ENCODE peak calls at places on chromosome 5, in nine cellular contexts. One of them, this sample, is unnamed.

GRCh38 chr5:74953961-74954720 is 88.0 kb upstream of the FAM169A start:
- DNase-seq in adrenal gland: no peak
- DNase-seq in HS-27A: peak
- DNase-seq in type B pancreatic cell: no peak
- DNase-seq in cardiac fibroblast: peak
- DNase-seq in NCI-H2107: no peak
- DNase-seq in stimulated activated CD4-positive, alpha-beta T cell treated with anti-CD3 and anti-CD28 coated beads, Interleukin-2, amount 100 ng/mL, for 48 hours: no peak
- DNase-seq in A172: peak
- DNase-seq in non-pigmented ciliary epithelial cell: no peak
- DNase-seq in this sample: no peak

GRCh38 chr5:146878471-146879172 is at the start of gene PPP2R2B:
- DNase-seq in stimulated activated CD4-positive, alpha-beta T cell treated with anti-CD3 and anti-CD28 coated beads, Interleukin-2, amount 100 ng/mL, for 48 hours: peak
- DNase-seq in A172: peak
- DNase-seq in NCI-H2107: no peak
- DNase-seq in HS-27A: no peak
- DNase-seq in type B pancreatic cell: peak
- DNase-seq in non-pigmented ciliary epithelial cell: no peak
- DNase-seq in cardiac fibroblast: peak
- DNase-seq in adrenal gland: peak
- DNase-seq in this sample: no peak

GRCh38 chr5:14528115-14528514 is 53.5 kb upstream of the OTULINL start:
- DNase-seq in stimulated activated CD4-positive, alpha-beta T cell treated with anti-CD3 and anti-CD28 coated beads, Interleukin-2, amount 100 ng/mL, for 48 hours: no peak
- DNase-seq in HS-27A: no peak
- DNase-seq in cardiac fibroblast: no peak
- DNase-seq in A172: no peak
- DNase-seq in type B pancreatic cell: no peak
- DNase-seq in non-pigmented ciliary epithelial cell: no peak
- DNase-seq in NCI-H2107: no peak
- DNase-seq in adrenal gland: no peak
- DNase-seq in this sample: no peak

GRCh38 chr5:180438785-180439780 is 55.1 kb upstream of the CNOT6 start:
- DNase-seq in adrenal gland: no peak
- DNase-seq in HS-27A: no peak
- DNase-seq in type B pancreatic cell: no peak
- DNase-seq in A172: no peak
- DNase-seq in stimulated activated CD4-positive, alpha-beta T cell treated with anti-CD3 and anti-CD28 coated beads, Interleukin-2, amount 100 ng/mL, for 48 hours: no peak
- DNase-seq in non-pigmented ciliary epithelial cell: no peak
- DNase-seq in cardiac fibroblast: no peak
- DNase-seq in NCI-H2107: no peak
- DNase-seq in this sample: peak

GRCh38 chr5:141412853-141413539 is at the start of gene PCDHGA10:
- DNase-seq in stimulated activated CD4-positive, alpha-beta T cell treated with anti-CD3 and anti-CD28 coated beads, Interleukin-2, amount 100 ng/mL, for 48 hours: peak
- DNase-seq in adrenal gland: peak
- DNase-seq in type B pancreatic cell: peak
- DNase-seq in A172: peak
- DNase-seq in HS-27A: no peak
- DNase-seq in NCI-H2107: no peak
- DNase-seq in non-pigmented ciliary epithelial cell: no peak
- DNase-seq in cardiac fibroblast: peak
- DNase-seq in this sample: no peak

GRCh38 chr5:159316519-159317383 is 13.5 kb downstream of the IL12B start:
- DNase-seq in A172: peak
- DNase-seq in type B pancreatic cell: no peak
- DNase-seq in HS-27A: no peak
- DNase-seq in non-pigmented ciliary epithelial cell: no peak
- DNase-seq in adrenal gland: peak
- DNase-seq in NCI-H2107: no peak
- DNase-seq in cardiac fibroblast: peak
- DNase-seq in stimulated activated CD4-positive, alpha-beta T cell treated with anti-CD3 and anti-CD28 coated beads, Interleukin-2, amount 100 ng/mL, for 48 hours: peak
- DNase-seq in this sample: no peak

GRCh38 chr5:132180134-132180745 is 47.4 kb downstream of the P4HA2 start:
- DNase-seq in stimulated activated CD4-positive, alpha-beta T cell treated with anti-CD3 and anti-CD28 coated beads, Interleukin-2, amount 100 ng/mL, for 48 hours: no peak
- DNase-seq in A172: peak
- DNase-seq in cardiac fibroblast: peak
- DNase-seq in HS-27A: peak
- DNase-seq in type B pancreatic cell: no peak
- DNase-seq in non-pigmented ciliary epithelial cell: peak
- DNase-seq in adrenal gland: no peak
- DNase-seq in NCI-H2107: no peak
- DNase-seq in this sample: no peak

GRCh38 chr5:159310492-159310891 is 19.8 kb downstream of the IL12B start:
- DNase-seq in adrenal gland: no peak
- DNase-seq in type B pancreatic cell: no peak
- DNase-seq in stimulated activated CD4-positive, alpha-beta T cell treated with anti-CD3 and anti-CD28 coated beads, Interleukin-2, amount 100 ng/mL, for 48 hours: peak
- DNase-seq in cardiac fibroblast: no peak
- DNase-seq in NCI-H2107: peak
- DNase-seq in non-pigmented ciliary epithelial cell: no peak
- DNase-seq in A172: no peak
- DNase-seq in HS-27A: no peak
- DNase-seq in this sample: no peak

GRCh38 chr5:82639393-82640144 is 361.4 kb upstream of the RPS23 start:
- DNase-seq in A172: no peak
- DNase-seq in adrenal gland: no peak
- DNase-seq in NCI-H2107: no peak
- DNase-seq in HS-27A: no peak
- DNase-seq in cardiac fibroblast: peak
- DNase-seq in non-pigmented ciliary epithelial cell: no peak
- DNase-seq in type B pancreatic cell: no peak
- DNase-seq in stimulated activated CD4-positive, alpha-beta T cell treated with anti-CD3 and anti-CD28 coated beads, Interleukin-2, amount 100 ng/mL, for 48 hours: no peak
- DNase-seq in this sample: no peak

GRCh38 chr5:61866930-61867329 is 439.1 kb upstream of the KIF2A start:
- DNase-seq in HS-27A: peak
- DNase-seq in A172: peak
- DNase-seq in type B pancreatic cell: no peak
- DNase-seq in non-pigmented ciliary epithelial cell: peak
- DNase-seq in cardiac fibroblast: peak
- DNase-seq in NCI-H2107: no peak
- DNase-seq in adrenal gland: no peak
- DNase-seq in stimulated activated CD4-positive, alpha-beta T cell treated with anti-CD3 and anti-CD28 coated beads, Interleukin-2, amount 100 ng/mL, for 48 hours: no peak
- DNase-seq in this sample: no peak

GRCh38 chr5:142922223-142922952 is 152.2 kb downstream of the ARHGAP26 start:
- DNase-seq in NCI-H2107: no peak
- DNase-seq in non-pigmented ciliary epithelial cell: no peak
- DNase-seq in adrenal gland: no peak
- DNase-seq in stimulated activated CD4-positive, alpha-beta T cell treated with anti-CD3 and anti-CD28 coated beads, Interleukin-2, amount 100 ng/mL, for 48 hours: no peak
- DNase-seq in HS-27A: no peak
- DNase-seq in A172: peak
- DNase-seq in type B pancreatic cell: no peak
- DNase-seq in cardiac fibroblast: peak
- DNase-seq in this sample: no peak

GRCh38 chr5:165138261-165138660 is 1632.8 kb downstream of the MAT2B start:
- DNase-seq in non-pigmented ciliary epithelial cell: no peak
- DNase-seq in type B pancreatic cell: no peak
- DNase-seq in adrenal gland: no peak
- DNase-seq in A172: no peak
- DNase-seq in stimulated activated CD4-positive, alpha-beta T cell treated with anti-CD3 and anti-CD28 coated beads, Interleukin-2, amount 100 ng/mL, for 48 hours: no peak
- DNase-seq in HS-27A: no peak
- DNase-seq in cardiac fibroblast: no peak
- DNase-seq in NCI-H2107: no peak
- DNase-seq in this sample: no peak

GRCh38 chr5:14954620-14955343 is 83.2 kb upstream of the ANKH start:
- DNase-seq in stimulated activated CD4-positive, alpha-beta T cell treated with anti-CD3 and anti-CD28 coated beads, Interleukin-2, amount 100 ng/mL, for 48 hours: no peak
- DNase-seq in type B pancreatic cell: no peak
- DNase-seq in adrenal gland: no peak
- DNase-seq in A172: no peak
- DNase-seq in NCI-H2107: no peak
- DNase-seq in cardiac fibroblast: no peak
- DNase-seq in HS-27A: no peak
- DNase-seq in non-pigmented ciliary epithelial cell: no peak
- DNase-seq in this sample: no peak

GRCh38 chr5:130333089-130333488 is 428.8 kb downstream of the CHSY3 start:
- DNase-seq in A172: peak
- DNase-seq in non-pigmented ciliary epithelial cell: peak
- DNase-seq in adrenal gland: no peak
- DNase-seq in cardiac fibroblast: peak
- DNase-seq in HS-27A: no peak
- DNase-seq in stimulated activated CD4-positive, alpha-beta T cell treated with anti-CD3 and anti-CD28 coated beads, Interleukin-2, amount 100 ng/mL, for 48 hours: no peak
- DNase-seq in NCI-H2107: no peak
- DNase-seq in type B pancreatic cell: no peak
- DNase-seq in this sample: no peak

GRCh38 chr5:39760385-39761198 is 335.8 kb upstream of the DAB2 start:
- DNase-seq in cardiac fibroblast: peak
- DNase-seq in adrenal gland: no peak
- DNase-seq in stimulated activated CD4-positive, alpha-beta T cell treated with anti-CD3 and anti-CD28 coated beads, Interleukin-2, amount 100 ng/mL, for 48 hours: no peak
- DNase-seq in HS-27A: peak
- DNase-seq in NCI-H2107: no peak
- DNase-seq in non-pigmented ciliary epithelial cell: peak
- DNase-seq in type B pancreatic cell: no peak
- DNase-seq in A172: peak
- DNase-seq in this sample: no peak

GRCh38 chr5:54883374-54884194 is 101.8 kb downstream of the ESM1 start:
- DNase-seq in type B pancreatic cell: no peak
- DNase-seq in HS-27A: no peak
- DNase-seq in stimulated activated CD4-positive, alpha-beta T cell treated with anti-CD3 and anti-CD28 coated beads, Interleukin-2, amount 100 ng/mL, for 48 hours: no peak
- DNase-seq in A172: no peak
- DNase-seq in cardiac fibroblast: peak
- DNase-seq in non-pigmented ciliary epithelial cell: no peak
- DNase-seq in adrenal gland: peak
- DNase-seq in NCI-H2107: no peak
- DNase-seq in this sample: no peak

GRCh38 chr5:151503999-151504398 is 56.6 kb downstream of the SLC36A1 start:
- DNase-seq in type B pancreatic cell: no peak
- DNase-seq in HS-27A: no peak
- DNase-seq in cardiac fibroblast: no peak
- DNase-seq in adrenal gland: no peak
- DNase-seq in NCI-H2107: no peak
- DNase-seq in stimulated activated CD4-positive, alpha-beta T cell treated with anti-CD3 and anti-CD28 coated beads, Interleukin-2, amount 100 ng/mL, for 48 hours: no peak
- DNase-seq in non-pigmented ciliary epithelial cell: no peak
- DNase-seq in A172: no peak
- DNase-seq in this sample: no peak

GRCh38 chr5:180470361-180470760 is 23.8 kb upstream of the CNOT6 start:
- DNase-seq in HS-27A: no peak
- DNase-seq in NCI-H2107: no peak
- DNase-seq in type B pancreatic cell: no peak
- DNase-seq in stimulated activated CD4-positive, alpha-beta T cell treated with anti-CD3 and anti-CD28 coated beads, Interleukin-2, amount 100 ng/mL, for 48 hours: no peak
- DNase-seq in non-pigmented ciliary epithelial cell: no peak
- DNase-seq in A172: no peak
- DNase-seq in adrenal gland: no peak
- DNase-seq in cardiac fibroblast: no peak
- DNase-seq in this sample: no peak

GRCh38 chr5:137618476-137618875 is 117.4 kb downstream of the KLHL3 start:
- DNase-seq in stimulated activated CD4-positive, alpha-beta T cell treated with anti-CD3 and anti-CD28 coated beads, Interleukin-2, amount 100 ng/mL, for 48 hours: no peak
- DNase-seq in type B pancreatic cell: no peak
- DNase-seq in non-pigmented ciliary epithelial cell: no peak
- DNase-seq in cardiac fibroblast: no peak
- DNase-seq in HS-27A: no peak
- DNase-seq in A172: no peak
- DNase-seq in NCI-H2107: no peak
- DNase-seq in adrenal gland: no peak
- DNase-seq in this sample: peak

GRCh38 chr5:168125445-168126199 is 165.8 kb upstream of the WWC1 start:
- DNase-seq in stimulated activated CD4-positive, alpha-beta T cell treated with anti-CD3 and anti-CD28 coated beads, Interleukin-2, amount 100 ng/mL, for 48 hours: no peak
- DNase-seq in HS-27A: no peak
- DNase-seq in NCI-H2107: no peak
- DNase-seq in adrenal gland: no peak
- DNase-seq in A172: no peak
- DNase-seq in type B pancreatic cell: no peak
- DNase-seq in cardiac fibroblast: no peak
- DNase-seq in non-pigmented ciliary epithelial cell: no peak
- DNase-seq in this sample: no peak

This sample was measured in osteocyte.